ENCODE peak calls at places on chromosomes 5 and 9, in seven cellular contexts. One of them, this sample, is unnamed.

GRCh38 chr9:22649384-22649783 is 202.8 kb downstream of the DMRTA1 start:
- DNase-seq in heart left ventricle: no peak
- DNase-seq in choroid plexus epithelial cell: peak
- DNase-seq in adrenal gland: no peak
- DNase-seq in kidney: no peak
- DNase-seq in coronary artery: no peak
- DNase-seq in Panc1: no peak
- DNase-seq in this sample: peak

GRCh38 chr5:665541-665955 is 27.6 kb downstream of the TPPP start:
- DNase-seq in Panc1: no peak
- DNase-seq in heart left ventricle: no peak
- DNase-seq in kidney: peak
- DNase-seq in choroid plexus epithelial cell: no peak
- DNase-seq in coronary artery: no peak
- DNase-seq in adrenal gland: no peak
- DNase-seq in this sample: no peak

GRCh38 chr9:106753155-106753671 is 109.8 kb upstream of the ZNF462 start:
- DNase-seq in choroid plexus epithelial cell: peak
- DNase-seq in Panc1: peak
- DNase-seq in adrenal gland: no peak
- DNase-seq in coronary artery: no peak
- DNase-seq in kidney: no peak
- DNase-seq in heart left ventricle: no peak
- DNase-seq in this sample: no peak

GRCh38 chr9:89522261-89522978 is 24.5 kb upstream of the SEMA4D start:
- DNase-seq in adrenal gland: no peak
- DNase-seq in heart left ventricle: no peak
- DNase-seq in coronary artery: no peak
- DNase-seq in choroid plexus epithelial cell: no peak
- DNase-seq in Panc1: no peak
- DNase-seq in kidney: no peak
- DNase-seq in this sample: no peak

GRCh38 chr9:137006116-137007003 is 10.0 kb upstream of the CLIC3 start:
- DNase-seq in coronary artery: no peak
- DNase-seq in choroid plexus epithelial cell: peak
- DNase-seq in adrenal gland: no peak
- DNase-seq in Panc1: no peak
- DNase-seq in kidney: no peak
- DNase-seq in heart left ventricle: no peak
- DNase-seq in this sample: no peak

GRCh38 chr9:33081128-33081851 is 4.8 kb upstream of the SMU1 start:
- DNase-seq in adrenal gland: peak
- DNase-seq in kidney: no peak
- DNase-seq in Panc1: peak
- DNase-seq in heart left ventricle: no peak
- DNase-seq in choroid plexus epithelial cell: peak
- DNase-seq in coronary artery: no peak
- DNase-seq in this sample: peak

GRCh38 chr9:134707731-134708671 is 66.4 kb downstream of the COL5A1 start:
- DNase-seq in choroid plexus epithelial cell: no peak
- DNase-seq in kidney: peak
- DNase-seq in coronary artery: no peak
- DNase-seq in Panc1: no peak
- DNase-seq in adrenal gland: no peak
- DNase-seq in heart left ventricle: peak
- DNase-seq in this sample: no peak

GRCh38 chr9:108953983-108954574 is 19.9 kb downstream of the ABITRAM start:
- DNase-seq in kidney: no peak
- DNase-seq in adrenal gland: no peak
- DNase-seq in coronary artery: no peak
- DNase-seq in choroid plexus epithelial cell: peak
- DNase-seq in Panc1: no peak
- DNase-seq in heart left ventricle: no peak
- DNase-seq in this sample: peak

GRCh38 chr5:74639538-74640449 is 734 bp downstream of the ENC1 start:
- DNase-seq in choroid plexus epithelial cell: peak
- DNase-seq in coronary artery: peak
- DNase-seq in kidney: peak
- DNase-seq in Panc1: no peak
- DNase-seq in adrenal gland: peak
- DNase-seq in heart left ventricle: peak
- DNase-seq in this sample: peak
- TF ChIP-seq CTCF in choroid plexus epithelial cell: peak
- TF ChIP-seq CTCF in coronary artery: no peak
- TF ChIP-seq CTCF in kidney: no peak
- TF ChIP-seq CTCF in Panc1: no peak
- TF ChIP-seq CTCF in adrenal gland: no peak
- TF ChIP-seq CTCF in heart left ventricle: no peak
- TF ChIP-seq CTCF in this sample: peak

DNA sequence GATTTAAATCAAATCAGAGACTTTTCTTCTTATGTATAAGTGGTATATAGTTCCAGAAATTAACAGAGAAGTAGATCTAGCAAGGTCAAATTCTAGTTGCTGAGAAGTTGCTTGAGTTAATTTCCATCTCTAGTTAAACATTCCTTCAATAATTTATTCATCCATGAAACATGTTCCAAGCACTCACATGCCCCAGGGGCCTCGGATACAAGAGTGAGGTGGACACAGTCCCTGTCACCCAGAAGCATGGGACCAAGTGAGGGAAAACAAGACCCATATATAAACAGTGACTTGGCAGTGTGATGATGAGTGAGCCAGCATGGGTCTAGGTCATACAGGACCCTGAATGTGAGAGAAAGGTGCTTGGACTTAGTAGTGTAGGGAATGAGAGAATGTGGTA is 216.9 kb downstream of the TTLL11 start:
- DNase-seq in heart left ventricle: no peak
- DNase-seq in kidney: no peak
- DNase-seq in adrenal gland: no peak
- DNase-seq in choroid plexus epithelial cell: no peak
- DNase-seq in Panc1: no peak
- DNase-seq in coronary artery: no peak
- DNase-seq in this sample: no peak
- H3K4me3 ChIP-seq in heart left ventricle: no peak
- H3K4me3 ChIP-seq in kidney: peak
- H3K4me3 ChIP-seq in adrenal gland: no peak
- H3K4me3 ChIP-seq in choroid plexus epithelial cell: no peak
- H3K4me3 ChIP-seq in Panc1: no peak
- H3K4me3 ChIP-seq in coronary artery: no peak
- H3K4me3 ChIP-seq in this sample: no peak

GRCh38 chr5:122498163-122498562 is 186.1 kb downstream of the SNCAIP start:
- DNase-seq in adrenal gland: no peak
- DNase-seq in heart left ventricle: no peak
- DNase-seq in kidney: no peak
- DNase-seq in coronary artery: no peak
- DNase-seq in Panc1: no peak
- DNase-seq in choroid plexus epithelial cell: peak
- DNase-seq in this sample: peak
- TF ChIP-seq CTCF in adrenal gland: no peak
- TF ChIP-seq CTCF in heart left ventricle: peak
- TF ChIP-seq CTCF in kidney: no peak
- TF ChIP-seq CTCF in coronary artery: peak
- TF ChIP-seq CTCF in Panc1: peak
- TF ChIP-seq CTCF in choroid plexus epithelial cell: peak
- TF ChIP-seq CTCF in this sample: peak

GRCh38 chr5:142780871-142781270 is 10.7 kb downstream of the ARHGAP26 start:
- DNase-seq in Panc1: no peak
- DNase-seq in adrenal gland: no peak
- DNase-seq in kidney: no peak
- DNase-seq in heart left ventricle: no peak
- DNase-seq in coronary artery: no peak
- DNase-seq in choroid plexus epithelial cell: no peak
- DNase-seq in this sample: no peak

GRCh38 chr5:142782976-142783539 is 12.9 kb downstream of the ARHGAP26 start:
- DNase-seq in adrenal gland: no peak
- DNase-seq in Panc1: no peak
- DNase-seq in heart left ventricle: peak
- DNase-seq in choroid plexus epithelial cell: no peak
- DNase-seq in kidney: peak
- DNase-seq in coronary artery: no peak
- DNase-seq in this sample: no peak

GRCh38 chr5:142783601-142784291 is 13.6 kb downstream of the ARHGAP26 start:
- DNase-seq in heart left ventricle: peak
- DNase-seq in coronary artery: no peak
- DNase-seq in adrenal gland: peak
- DNase-seq in choroid plexus epithelial cell: peak
- DNase-seq in kidney: no peak
- DNase-seq in Panc1: no peak
- DNase-seq in this sample: peak

GRCh38 chr5:142785211-142785610 is 15.0 kb downstream of the ARHGAP26 start:
- DNase-seq in adrenal gland: no peak
- DNase-seq in heart left ventricle: no peak
- DNase-seq in kidney: no peak
- DNase-seq in coronary artery: no peak
- DNase-seq in Panc1: no peak
- DNase-seq in choroid plexus epithelial cell: no peak
- DNase-seq in this sample: no peak

GRCh38 chr5:142784405-142784955 is 14.3 kb downstream of the ARHGAP26 start:
- DNase-seq in kidney: no peak
- DNase-seq in adrenal gland: no peak
- DNase-seq in Panc1: no peak
- DNase-seq in heart left ventricle: no peak
- DNase-seq in choroid plexus epithelial cell: no peak
- DNase-seq in coronary artery: no peak
- DNase-seq in this sample: peak
- H3K4me3 ChIP-seq in kidney: no peak
- H3K4me3 ChIP-seq in adrenal gland: no peak
- H3K4me3 ChIP-seq in Panc1: no peak
- H3K4me3 ChIP-seq in heart left ventricle: no peak
- H3K4me3 ChIP-seq in choroid plexus epithelial cell: no peak
- H3K4me3 ChIP-seq in coronary artery: peak
- H3K4me3 ChIP-seq in this sample: no peak

GRCh38 chr5:172451771-172452197 is 2.5 kb downstream of the SH3PXD2B start:
- DNase-seq in coronary artery: peak
- DNase-seq in choroid plexus epithelial cell: peak
- DNase-seq in kidney: no peak
- DNase-seq in Panc1: no peak
- DNase-seq in adrenal gland: peak
- DNase-seq in heart left ventricle: no peak
- DNase-seq in this sample: peak
- TF ChIP-seq CTCF in coronary artery: no peak
- TF ChIP-seq CTCF in choroid plexus epithelial cell: no peak
- TF ChIP-seq CTCF in kidney: no peak
- TF ChIP-seq CTCF in Panc1: no peak
- TF ChIP-seq CTCF in adrenal gland: no peak
- TF ChIP-seq CTCF in heart left ventricle: no peak
- TF ChIP-seq CTCF in this sample: no peak

DNA sequence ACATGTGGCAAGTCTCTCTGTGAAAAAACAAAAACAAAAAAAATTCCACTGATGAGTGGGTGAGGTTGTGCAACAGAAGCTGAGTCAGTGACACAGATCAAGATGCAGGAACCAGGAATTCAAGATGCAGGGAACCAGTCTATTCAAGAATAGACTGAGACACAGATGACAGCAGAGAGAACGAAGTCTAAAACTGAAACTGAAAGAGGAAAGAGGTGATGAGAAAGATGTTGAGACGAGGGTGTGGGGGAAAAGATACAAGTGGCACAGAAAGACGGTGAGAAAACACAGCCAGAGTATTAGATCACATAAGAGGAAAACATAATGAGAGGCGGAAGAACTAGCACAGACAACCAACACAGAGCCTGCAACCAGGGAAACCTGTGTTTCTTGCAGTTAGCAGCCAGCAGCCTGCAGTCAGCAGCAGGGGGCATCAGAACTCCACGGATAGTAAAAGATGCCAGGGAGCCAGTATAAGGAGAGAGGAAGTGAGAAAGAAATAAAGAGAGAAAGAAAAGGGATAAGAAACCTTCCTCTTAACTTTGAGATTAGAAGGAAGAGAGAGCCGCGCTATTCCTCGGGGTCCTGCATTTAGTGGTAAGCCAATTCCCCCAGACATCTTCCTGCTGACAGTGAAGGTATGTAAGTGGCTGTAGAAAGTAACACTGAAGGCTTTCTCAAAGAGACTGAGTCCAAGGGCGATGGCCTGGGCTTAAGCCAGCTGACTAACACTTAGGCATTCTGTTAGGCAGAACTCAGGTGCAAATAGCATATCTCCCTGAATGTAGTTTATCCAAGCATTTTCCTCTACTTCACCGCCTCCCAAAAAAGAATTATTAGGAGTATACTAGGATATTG is 79.0 kb downstream of the TLR4 start:
- DNase-seq in kidney: peak
- DNase-seq in coronary artery: no peak
- DNase-seq in adrenal gland: peak
- DNase-seq in Panc1: peak
- DNase-seq in heart left ventricle: peak
- DNase-seq in choroid plexus epithelial cell: peak
- DNase-seq in this sample: peak
- H3K4me3 ChIP-seq in kidney: peak
- H3K4me3 ChIP-seq in coronary artery: peak
- H3K4me3 ChIP-seq in adrenal gland: no peak
- H3K4me3 ChIP-seq in Panc1: peak
- H3K4me3 ChIP-seq in heart left ventricle: peak
- H3K4me3 ChIP-seq in choroid plexus epithelial cell: peak
- H3K4me3 ChIP-seq in this sample: peak

DNA sequence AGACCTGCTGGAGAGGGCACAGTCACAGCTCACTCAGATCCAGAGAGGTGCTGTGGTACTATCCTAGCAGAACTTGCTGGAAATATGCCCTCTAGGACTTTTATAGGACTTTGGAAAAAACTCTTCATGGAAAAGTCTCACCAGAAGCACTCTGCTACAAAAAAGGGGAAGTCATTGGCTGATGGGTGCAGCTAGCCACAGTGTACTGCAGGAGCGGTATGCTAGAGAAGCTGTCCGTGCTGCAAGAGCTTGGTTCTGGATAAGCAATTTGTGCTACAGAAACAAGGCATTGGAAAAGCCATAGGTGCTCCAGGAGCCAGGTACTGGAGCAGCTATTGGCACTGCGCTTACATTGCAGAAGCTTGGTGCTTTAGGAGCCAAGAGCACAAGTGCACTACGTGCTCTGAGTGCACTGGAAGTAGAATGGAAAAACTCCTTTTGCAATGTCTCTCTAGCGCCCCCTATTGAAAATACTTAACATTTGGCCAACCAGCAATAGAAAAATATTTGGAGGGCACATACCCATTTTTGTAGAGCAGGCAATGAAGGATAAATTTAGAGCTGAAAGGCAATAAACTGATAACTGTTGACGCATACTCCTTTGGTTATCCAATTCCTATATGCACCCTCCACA is 83.4 kb downstream of the MEGF10 start:
- DNase-seq in choroid plexus epithelial cell: no peak
- DNase-seq in kidney: no peak
- DNase-seq in heart left ventricle: no peak
- DNase-seq in adrenal gland: no peak
- DNase-seq in Panc1: no peak
- DNase-seq in coronary artery: no peak
- DNase-seq in this sample: no peak
- TF ChIP-seq CTCF in choroid plexus epithelial cell: peak
- TF ChIP-seq CTCF in kidney: no peak
- TF ChIP-seq CTCF in heart left ventricle: peak
- TF ChIP-seq CTCF in adrenal gland: no peak
- TF ChIP-seq CTCF in Panc1: peak
- TF ChIP-seq CTCF in coronary artery: no peak
- TF ChIP-seq CTCF in this sample: peak